ENCODE peak calls at places on chromosome 21, in four cellular contexts. One of them, this sample, is unnamed.

GRCh38 chr21:32611471-32611997 is 643 bp downstream of the CFAP298 start:
- DNase-seq in activated CD4-positive, alpha-beta T cell treated with anti-CD3 and anti-CD28 coated beads, Interleukin-2, amount 50 U/mL, for 48 hours: peak
- DNase-seq in left colon: no peak
- DNase-seq in H9: no peak
- DNase-seq in this sample: peak

GRCh38 chr21:46005481-46005881 is 23.9 kb downstream of the COL6A1 start:
- DNase-seq in H9: peak
- DNase-seq in left colon: no peak
- DNase-seq in activated CD4-positive, alpha-beta T cell treated with anti-CD3 and anti-CD28 coated beads, Interleukin-2, amount 50 U/mL, for 48 hours: no peak
- DNase-seq in this sample: peak

GRCh38 chr21:26686278-26686677 is 113.2 kb upstream of the CYYR1 start:
- DNase-seq in activated CD4-positive, alpha-beta T cell treated with anti-CD3 and anti-CD28 coated beads, Interleukin-2, amount 50 U/mL, for 48 hours: peak
- DNase-seq in left colon: no peak
- DNase-seq in H9: peak
- DNase-seq in this sample: no peak

GRCh38 chr21:42417533-42417932 is 13.8 kb downstream of the UBASH3A start:
- DNase-seq in left colon: no peak
- DNase-seq in activated CD4-positive, alpha-beta T cell treated with anti-CD3 and anti-CD28 coated beads, Interleukin-2, amount 50 U/mL, for 48 hours: no peak
- DNase-seq in H9: no peak
- DNase-seq in this sample: no peak

GRCh38 chr21:36150192-36150711 is 6.4 kb upstream of the DOP1B start:
- DNase-seq in activated CD4-positive, alpha-beta T cell treated with anti-CD3 and anti-CD28 coated beads, Interleukin-2, amount 50 U/mL, for 48 hours: no peak
- DNase-seq in H9: no peak
- DNase-seq in left colon: no peak
- DNase-seq in this sample: no peak

GRCh38 chr21:33254766-33255165 is 11.4 kb upstream of the IL10RB start:
- DNase-seq in H9: no peak
- DNase-seq in activated CD4-positive, alpha-beta T cell treated with anti-CD3 and anti-CD28 coated beads, Interleukin-2, amount 50 U/mL, for 48 hours: no peak
- DNase-seq in left colon: no peak
- DNase-seq in this sample: no peak

GRCh38 chr21:17529648-17530047 is 16.8 kb downstream of the CXADR start:
- DNase-seq in activated CD4-positive, alpha-beta T cell treated with anti-CD3 and anti-CD28 coated beads, Interleukin-2, amount 50 U/mL, for 48 hours: no peak
- DNase-seq in H9: no peak
- DNase-seq in left colon: no peak
- DNase-seq in this sample: no peak

GRCh38 chr21:36079010-36079649 is 9.3 kb downstream of the CBR1 start:
- DNase-seq in H9: no peak
- DNase-seq in left colon: peak
- DNase-seq in activated CD4-positive, alpha-beta T cell treated with anti-CD3 and anti-CD28 coated beads, Interleukin-2, amount 50 U/mL, for 48 hours: peak
- DNase-seq in this sample: no peak

GRCh38 chr21:43575466-43575841 is 83.8 kb downstream of the HSF2BP start:
- DNase-seq in H9: no peak
- DNase-seq in activated CD4-positive, alpha-beta T cell treated with anti-CD3 and anti-CD28 coated beads, Interleukin-2, amount 50 U/mL, for 48 hours: no peak
- DNase-seq in left colon: no peak
- DNase-seq in this sample: no peak

GRCh38 chr21:38794978-38795377 is 10.8 kb upstream of the ETS2 start:
- DNase-seq in activated CD4-positive, alpha-beta T cell treated with anti-CD3 and anti-CD28 coated beads, Interleukin-2, amount 50 U/mL, for 48 hours: no peak
- DNase-seq in left colon: no peak
- DNase-seq in H9: no peak
- DNase-seq in this sample: peak

GRCh38 chr21:44592446-44593365 is at the start of gene KRTAP10-6:
- DNase-seq in left colon: no peak
- DNase-seq in activated CD4-positive, alpha-beta T cell treated with anti-CD3 and anti-CD28 coated beads, Interleukin-2, amount 50 U/mL, for 48 hours: no peak
- DNase-seq in H9: peak
- DNase-seq in this sample: no peak

GRCh38 chr21:44691686-44692085 is 5.3 kb upstream of the KRTAP10-12 start:
- DNase-seq in left colon: no peak
- DNase-seq in H9: no peak
- DNase-seq in activated CD4-positive, alpha-beta T cell treated with anti-CD3 and anti-CD28 coated beads, Interleukin-2, amount 50 U/mL, for 48 hours: no peak
- DNase-seq in this sample: no peak

GRCh38 chr21:46092811-46093667 is 4.9 kb upstream of the COL6A2 start:
- DNase-seq in left colon: no peak
- DNase-seq in H9: no peak
- DNase-seq in activated CD4-positive, alpha-beta T cell treated with anti-CD3 and anti-CD28 coated beads, Interleukin-2, amount 50 U/mL, for 48 hours: no peak
- DNase-seq in this sample: no peak

GRCh38 chr21:34598931-34599400 is 15.9 kb downstream of the RCAN1 start:
- DNase-seq in H9: no peak
- DNase-seq in activated CD4-positive, alpha-beta T cell treated with anti-CD3 and anti-CD28 coated beads, Interleukin-2, amount 50 U/mL, for 48 hours: no peak
- DNase-seq in left colon: no peak
- DNase-seq in this sample: no peak

GRCh38 chr21:31195334-31196015 is 148.6 kb downstream of the TIAM1 start:
- DNase-seq in H9: no peak
- DNase-seq in activated CD4-positive, alpha-beta T cell treated with anti-CD3 and anti-CD28 coated beads, Interleukin-2, amount 50 U/mL, for 48 hours: no peak
- DNase-seq in left colon: no peak
- DNase-seq in this sample: no peak

GRCh38 chr21:14995695-14996490 is 68.9 kb downstream of the NRIP1 start:
- DNase-seq in H9: no peak
- DNase-seq in activated CD4-positive, alpha-beta T cell treated with anti-CD3 and anti-CD28 coated beads, Interleukin-2, amount 50 U/mL, for 48 hours: no peak
- DNase-seq in left colon: no peak
- DNase-seq in this sample: no peak

GRCh38 chr21:44255519-44255981 is 6.1 kb downstream of the DNMT3L start:
- DNase-seq in activated CD4-positive, alpha-beta T cell treated with anti-CD3 and anti-CD28 coated beads, Interleukin-2, amount 50 U/mL, for 48 hours: no peak
- DNase-seq in H9: no peak
- DNase-seq in left colon: no peak
- DNase-seq in this sample: no peak

GRCh38 chr21:14545906-14546480 is at the start of gene SAMSN1:
- DNase-seq in left colon: peak
- DNase-seq in H9: no peak
- DNase-seq in activated CD4-positive, alpha-beta T cell treated with anti-CD3 and anti-CD28 coated beads, Interleukin-2, amount 50 U/mL, for 48 hours: peak
- DNase-seq in this sample: peak

GRCh38 chr21:42645211-42646075 is 8.0 kb upstream of the PDE9A start:
- DNase-seq in left colon: no peak
- DNase-seq in H9: no peak
- DNase-seq in activated CD4-positive, alpha-beta T cell treated with anti-CD3 and anti-CD28 coated beads, Interleukin-2, amount 50 U/mL, for 48 hours: no peak
- DNase-seq in this sample: no peak

GRCh38 chr21:30408782-30409494 is 13.1 kb downstream of the KRTAP13-1 start:
- DNase-seq in H9: peak
- DNase-seq in left colon: peak
- DNase-seq in activated CD4-positive, alpha-beta T cell treated with anti-CD3 and anti-CD28 coated beads, Interleukin-2, amount 50 U/mL, for 48 hours: peak
- DNase-seq in this sample: peak

GRCh38 chr21:20996421-20997307 is 1.5 kb upstream of the NCAM2 start:
- DNase-seq in activated CD4-positive, alpha-beta T cell treated with anti-CD3 and anti-CD28 coated beads, Interleukin-2, amount 50 U/mL, for 48 hours: no peak
- DNase-seq in H9: peak
- DNase-seq in left colon: no peak
- DNase-seq in this sample: no peak

GRCh38 chr21:44392185-44392584 is 38.8 kb downstream of the TRPM2 start:
- DNase-seq in left colon: no peak
- DNase-seq in H9: no peak
- DNase-seq in activated CD4-positive, alpha-beta T cell treated with anti-CD3 and anti-CD28 coated beads, Interleukin-2, amount 50 U/mL, for 48 hours: no peak
- DNase-seq in this sample: no peak

GRCh38 chr21:40166291-40166843 is 299.1 kb downstream of the PCP4 start:
- DNase-seq in H9: no peak
- DNase-seq in left colon: no peak
- DNase-seq in activated CD4-positive, alpha-beta T cell treated with anti-CD3 and anti-CD28 coated beads, Interleukin-2, amount 50 U/mL, for 48 hours: no peak
- DNase-seq in this sample: no peak